ENCODE peak calls at places on chromosomes 2 and 18, in five cellular contexts. V, M, I, U and Q are unnamed samples.

GRCh38 chr2:16123421-16123820 is 183.1 kb downstream of the MYCN start:
- DNase-seq in V (no peak), M (no peak), I (no peak), U (no peak), Q (no peak)

GRCh38 chr2:86301711-86302202 is 35.7 kb downstream of the REEP1 start:
- DNase-seq in V (no peak), M (no peak), I (no peak), U (no peak), Q (no peak)

GRCh38 chr2:147049888-147050446 is 794.9 kb upstream of the ACVR2A start:
- DNase-seq in V (no peak), M (no peak), I (no peak), U (no peak), Q (no peak)

GRCh38 chr2:240593703-240594451 is 7.3 kb downstream of the CAPN10 start:
- DNase-seq in V (peak; percentile 8), M (peak; percentile 61), I (peak; percentile 38), U (no peak), Q (no peak)

GRCh38 chr2:20519309-20519708 is 72.4 kb downstream of the RHOB start:
- DNase-seq in V (no peak), M (peak; percentile 46), I (no peak), U (no peak), Q (no peak)

GRCh38 chr2:42100696-42101585 is 53.1 kb downstream of the PKDCC start:
- DNase-seq in V (peak; percentile 54), M (peak; percentile 78), I (peak; percentile 84), U (peak; percentile 68), Q (peak; percentile 25)

GRCh38 chr2:74334931-74335333 is 8.3 kb downstream of the SLC4A5 start:
- DNase-seq in V (peak; percentile 76), M (peak; percentile 73), I (peak; percentile 80), U (peak; percentile 80), Q (peak; percentile 49)

GRCh38 chr18:61569176-61569892 is 236.1 kb downstream of the CDH20 start:
- DNase-seq in V (no peak), M (no peak), I (no peak), U (no peak), Q (no peak)

GRCh38 chr18:56066524-56067215 is 478.7 kb upstream of the TCF4 start:
- DNase-seq in V (no peak), M (no peak), I (no peak), U (no peak), Q (no peak)

GRCh38 chr2:137775529-137775928 is 188.7 kb upstream of the HNMT start:
- DNase-seq in V (no peak), M (no peak), I (no peak), U (no peak), Q (no peak)

GRCh38 chr2:240997856-240998705 is at the start of gene SNED1:
- DNase-seq in V (peak; percentile 87), M (peak; percentile 93), I (peak; percentile 50), U (peak; percentile 81), Q (no peak)

GRCh38 chr2:54680397-54681032 is 42.9 kb upstream of the EML6 start:
- DNase-seq in V (no peak), M (no peak), I (no peak), U (no peak), Q (no peak)

GRCh38 chr2:37324786-37325624 is at the start of gene PRKD3:
- DNase-seq in V (no peak), M (peak; percentile 80), I (no peak), U (no peak), Q (peak; percentile 49)
- H3K27ac ChIP-seq in V (peak within 1 kb of the TSS; percentile 65), M (peak within 1 kb of the TSS; percentile 95), I (peak within 1 kb of the TSS; percentile 66), U (peak within 1 kb of the TSS; percentile 71), Q (peak within 1 kb of the TSS; percentile 77)

DNA sequence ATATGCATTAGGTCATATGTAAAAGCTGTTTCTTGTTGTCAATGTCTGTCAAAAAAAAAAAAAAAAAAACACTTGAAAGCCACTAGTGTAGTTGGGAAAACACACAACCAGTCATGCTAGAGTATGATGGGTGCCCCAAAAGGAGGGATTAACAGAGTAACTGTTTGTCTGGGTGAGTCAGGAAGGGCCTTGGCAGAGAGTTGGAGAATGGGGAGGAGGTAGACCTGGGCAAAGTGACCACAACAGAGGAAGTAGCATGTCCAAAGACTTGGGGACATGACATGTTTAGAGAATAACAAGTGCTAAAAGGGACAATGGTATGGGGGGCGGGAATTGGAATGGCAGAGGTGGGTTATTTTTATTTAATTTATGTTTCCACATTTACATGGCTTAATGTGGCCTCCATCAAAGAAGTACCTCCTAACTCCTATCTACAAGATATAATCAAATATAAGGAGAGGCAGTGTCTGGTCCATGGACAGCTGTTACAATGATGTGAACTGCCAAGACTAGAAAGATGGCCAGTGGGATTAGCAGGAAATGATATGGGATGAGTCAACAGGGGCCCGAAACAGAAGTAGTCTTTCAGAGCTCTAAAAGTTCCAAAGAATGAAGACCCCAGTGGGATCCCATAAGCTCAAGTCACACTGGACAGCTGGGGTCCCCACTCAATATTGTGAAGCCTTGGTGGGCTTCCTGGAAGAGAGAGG is 99.9 kb upstream of the ZFP36L2 start:
- DNase-seq in V (no peak), M (no peak), I (no peak), U (no peak), Q (no peak)
- H3K27ac ChIP-seq in V (no peak overlapping the region), M (peak overlapping the region; percentile 84), I (no peak overlapping the region), U (no peak overlapping the region), Q (no peak overlapping the region)

DNA sequence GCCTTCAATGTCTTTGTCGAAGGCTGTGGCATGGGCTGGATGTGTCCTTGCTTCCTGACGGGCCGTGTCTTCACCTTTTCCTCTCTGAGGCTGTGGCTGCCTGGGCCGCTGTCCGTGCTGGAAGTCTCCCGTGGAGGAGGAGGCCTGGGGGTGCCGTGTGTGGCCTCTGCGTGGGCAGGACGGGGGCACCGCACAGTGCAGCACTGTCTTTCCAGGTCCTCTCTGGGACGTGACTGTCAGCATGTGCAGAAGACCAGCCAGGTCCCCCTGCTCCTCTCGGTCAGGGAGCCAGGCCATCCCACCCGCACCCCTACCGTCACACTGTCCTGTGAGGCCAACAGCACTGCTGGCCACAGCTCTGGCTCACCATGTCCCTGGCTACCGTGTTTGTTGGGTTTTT is 64.4 kb upstream of the ZNF236 start:
- DNase-seq in V (no peak), M (no peak), I (no peak), U (no peak), Q (no peak)
- H3K27ac ChIP-seq in V (no peak overlapping the region), M (peak overlapping the region; percentile 54), I (no peak overlapping the region), U (no peak overlapping the region), Q (no peak overlapping the region)

DNA sequence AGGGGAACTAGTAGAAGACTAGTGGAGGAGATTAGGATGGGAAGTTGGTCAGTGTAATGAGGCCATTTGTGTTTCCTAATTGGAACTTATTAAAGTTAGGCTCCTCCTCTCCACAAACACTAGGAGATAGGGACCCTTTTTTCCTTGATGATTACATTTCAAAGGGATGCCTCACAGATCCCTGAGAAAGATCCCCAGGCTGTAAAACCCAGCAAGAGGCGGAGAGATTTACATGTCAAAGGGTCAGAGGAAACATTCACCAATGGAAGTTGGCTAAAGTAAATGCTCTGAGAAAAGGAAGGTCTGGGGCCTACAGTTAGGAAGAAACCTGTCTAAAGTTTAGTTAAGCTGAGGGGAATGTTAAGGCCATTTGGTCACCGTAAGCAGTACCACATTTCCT is 1.4 kb upstream of the CCDC85A start:
- DNase-seq in V (no peak), M (no peak), I (no peak), U (no peak), Q (no peak)
- H3K27ac ChIP-seq in V (no peak overlapping the region), M (no peak overlapping the region), I (no peak overlapping the region), U (no peak overlapping the region), Q (no peak overlapping the region)

GRCh38 chr2:207765541-207765940 is 4.2 kb downstream of the FZD5 start:
- DNase-seq in V (peak; percentile 40), M (no peak), I (no peak), U (no peak), Q (no peak)
- H3K27ac ChIP-seq in V (no peak overlapping the region), M (no peak overlapping the region), I (no peak overlapping the region), U (no peak overlapping the region), Q (no peak overlapping the region)